ENCODE peak calls at places on chromosomes 5 and 9, in ten cellular contexts. One of them, this sample, is unnamed.

GRCh38 chr9:137237759-137238726 is 3.0 kb upstream of the TUBB4B start:
- DNase-seq in fibroblast of mammary gland: no peak
- DNase-seq in tibial nerve: no peak
- DNase-seq in PC-3: peak; percentile 46
- DNase-seq in body of pancreas: peak; percentile 60
- DNase-seq in brain microvascular endothelial cell: no peak
- DNase-seq in uterus: no peak
- DNase-seq in lower lobe of right lung: no peak
- DNase-seq in SK-N-SH: no peak
- DNase-seq in coronary artery: no peak
- DNase-seq in this sample: no peak

GRCh38 chr9:96107436-96107835 is 194.5 kb downstream of the HSD17B3 start:
- DNase-seq in lower lobe of right lung: no peak
- DNase-seq in coronary artery: no peak
- DNase-seq in PC-3: no peak
- DNase-seq in fibroblast of mammary gland: no peak
- DNase-seq in uterus: no peak
- DNase-seq in body of pancreas: no peak
- DNase-seq in SK-N-SH: no peak
- DNase-seq in brain microvascular endothelial cell: no peak
- DNase-seq in tibial nerve: no peak
- DNase-seq in this sample: no peak

GRCh38 chr9:98968596-98969337 is 25.1 kb downstream of the COL15A1 start:
- DNase-seq in lower lobe of right lung: no peak
- DNase-seq in body of pancreas: no peak
- DNase-seq in uterus: no peak
- DNase-seq in fibroblast of mammary gland: no peak
- DNase-seq in coronary artery: no peak
- DNase-seq in brain microvascular endothelial cell: no peak
- DNase-seq in tibial nerve: no peak
- DNase-seq in PC-3: no peak
- DNase-seq in SK-N-SH: no peak
- DNase-seq in this sample: no peak

GRCh38 chr9:121945849-121946248 is 147.3 kb downstream of the TTLL11 start:
- DNase-seq in SK-N-SH: no peak
- DNase-seq in PC-3: peak; percentile 86
- DNase-seq in tibial nerve: no peak
- DNase-seq in fibroblast of mammary gland: peak; percentile 43
- DNase-seq in coronary artery: peak; percentile 14
- DNase-seq in lower lobe of right lung: no peak
- DNase-seq in brain microvascular endothelial cell: peak; percentile 10
- DNase-seq in uterus: no peak
- DNase-seq in body of pancreas: no peak
- DNase-seq in this sample: peak; percentile 16

GRCh38 chr9:120030847-120031246 is 549.1 kb downstream of the CDK5RAP2 start:
- DNase-seq in lower lobe of right lung: no peak
- DNase-seq in body of pancreas: no peak
- DNase-seq in SK-N-SH: peak; percentile 60
- DNase-seq in brain microvascular endothelial cell: no peak
- DNase-seq in coronary artery: no peak
- DNase-seq in fibroblast of mammary gland: no peak
- DNase-seq in PC-3: no peak
- DNase-seq in uterus: no peak
- DNase-seq in tibial nerve: no peak
- DNase-seq in this sample: no peak

GRCh38 chr9:72203205-72203803 is 54.1 kb downstream of the GDA start:
- DNase-seq in lower lobe of right lung: no peak
- DNase-seq in tibial nerve: no peak
- DNase-seq in fibroblast of mammary gland: peak; percentile 36
- DNase-seq in body of pancreas: peak; percentile 33
- DNase-seq in SK-N-SH: peak; percentile 31
- DNase-seq in brain microvascular endothelial cell: peak; percentile 25
- DNase-seq in PC-3: peak; percentile 56
- DNase-seq in uterus: no peak
- DNase-seq in coronary artery: no peak
- DNase-seq in this sample: peak; percentile 23

GRCh38 chr9:72365525-72366256 is 683 bp upstream of the ZFAND5 start:
- DNase-seq in fibroblast of mammary gland: peak; percentile 90
- DNase-seq in PC-3: peak; percentile 52
- DNase-seq in tibial nerve: peak; percentile 91
- DNase-seq in coronary artery: peak; percentile 98
- DNase-seq in SK-N-SH: peak; percentile 77
- DNase-seq in uterus: peak; percentile 81
- DNase-seq in body of pancreas: peak; percentile 91
- DNase-seq in lower lobe of right lung: peak; percentile 90
- DNase-seq in brain microvascular endothelial cell: peak; percentile 81
- DNase-seq in this sample: peak; percentile 92

GRCh38 chr5:178839319-178839704 is 20.4 kb upstream of the ZNF354B start:
- DNase-seq in fibroblast of mammary gland: peak; percentile 32
- DNase-seq in PC-3: peak; percentile 82
- DNase-seq in body of pancreas: peak; percentile 69
- DNase-seq in uterus: peak; percentile 23
- DNase-seq in SK-N-SH: peak; percentile 34
- DNase-seq in tibial nerve: peak; percentile 38
- DNase-seq in coronary artery: no peak
- DNase-seq in lower lobe of right lung: peak; percentile 77
- DNase-seq in brain microvascular endothelial cell: peak; percentile 41
- DNase-seq in this sample: no peak

GRCh38 chr9:112489876-112490661 is 3.4 kb downstream of the KIAA1958 start:
- DNase-seq in lower lobe of right lung: no peak
- DNase-seq in uterus: no peak
- DNase-seq in PC-3: no peak
- DNase-seq in tibial nerve: no peak
- DNase-seq in coronary artery: no peak
- DNase-seq in body of pancreas: no peak
- DNase-seq in SK-N-SH: peak; percentile 28
- DNase-seq in brain microvascular endothelial cell: no peak
- DNase-seq in fibroblast of mammary gland: no peak
- DNase-seq in this sample: no peak

GRCh38 chr9:112486221-112487007 is at the start of gene KIAA1958:
- DNase-seq in PC-3: peak; percentile 74
- DNase-seq in SK-N-SH: peak; percentile 96
- DNase-seq in brain microvascular endothelial cell: peak; percentile 41
- DNase-seq in tibial nerve: peak; percentile 9
- DNase-seq in body of pancreas: peak; percentile 90
- DNase-seq in fibroblast of mammary gland: peak; percentile 60
- DNase-seq in coronary artery: peak; percentile 82
- DNase-seq in lower lobe of right lung: peak; percentile 92
- DNase-seq in uterus: peak; percentile 74
- DNase-seq in this sample: peak; percentile 44

GRCh38 chr9:112489039-112489546 is 2.5 kb downstream of the KIAA1958 start:
- DNase-seq in lower lobe of right lung: no peak
- DNase-seq in PC-3: no peak
- DNase-seq in SK-N-SH: no peak
- DNase-seq in coronary artery: no peak
- DNase-seq in fibroblast of mammary gland: no peak
- DNase-seq in tibial nerve: no peak
- DNase-seq in body of pancreas: no peak
- DNase-seq in brain microvascular endothelial cell: no peak
- DNase-seq in uterus: no peak
- DNase-seq in this sample: no peak

GRCh38 chr9:112487008-112487798 is 576 bp downstream of the KIAA1958 start:
- DNase-seq in coronary artery: peak; percentile 77
- DNase-seq in SK-N-SH: peak; percentile 82
- DNase-seq in PC-3: peak; percentile 42
- DNase-seq in lower lobe of right lung: peak; percentile 85
- DNase-seq in tibial nerve: no peak
- DNase-seq in uterus: peak; percentile 52
- DNase-seq in body of pancreas: peak; percentile 64
- DNase-seq in fibroblast of mammary gland: peak; percentile 29
- DNase-seq in brain microvascular endothelial cell: peak; percentile 49
- DNase-seq in this sample: peak; percentile 36

DNA sequence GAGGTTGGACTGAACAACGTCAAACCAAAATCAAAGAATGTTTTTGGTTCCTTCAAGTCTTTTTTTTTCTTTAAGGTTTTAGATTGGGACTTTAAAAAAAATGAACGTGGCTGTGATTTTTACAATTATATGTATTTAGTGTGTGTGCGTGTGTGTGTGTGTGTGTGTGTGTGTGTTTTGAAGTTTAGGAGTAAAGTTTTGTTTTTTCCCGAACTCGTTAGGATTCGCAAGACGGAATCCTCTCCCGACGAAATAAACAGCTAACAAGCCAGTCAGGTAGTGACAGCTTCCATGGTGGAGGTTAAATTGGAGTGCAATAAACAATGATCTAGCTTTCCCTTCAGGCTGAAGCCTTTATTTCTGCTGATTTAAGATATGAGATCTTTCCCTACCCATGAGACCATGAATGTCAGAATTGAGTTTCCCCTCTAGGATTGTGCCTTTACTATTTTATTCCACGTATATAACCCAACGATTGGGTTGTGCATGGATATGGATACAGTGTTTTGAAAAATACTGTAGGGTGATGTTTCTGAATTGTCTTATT is 1.2 kb downstream of the KIAA1958 start:
- DNase-seq in PC-3: peak; percentile 5
- DNase-seq in coronary artery: no peak
- DNase-seq in brain microvascular endothelial cell: peak; percentile 2
- DNase-seq in fibroblast of mammary gland: no peak
- DNase-seq in uterus: no peak
- DNase-seq in lower lobe of right lung: no peak
- DNase-seq in tibial nerve: no peak
- DNase-seq in SK-N-SH: peak; percentile 35
- DNase-seq in body of pancreas: no peak
- DNase-seq in this sample: no peak
- H3K4me3 ChIP-seq in PC-3: peak overlapping the region; percentile 82
- H3K4me3 ChIP-seq in coronary artery: peak overlapping the region; percentile 82
- H3K4me3 ChIP-seq in brain microvascular endothelial cell: peak overlapping the region; percentile 70
- H3K4me3 ChIP-seq in fibroblast of mammary gland: peak overlapping the region; percentile 71
- H3K4me3 ChIP-seq in uterus: peak overlapping the region; percentile 99
- H3K4me3 ChIP-seq in lower lobe of right lung: peak overlapping the region; percentile 84
- H3K4me3 ChIP-seq in tibial nerve: peak overlapping the region; percentile 81
- H3K4me3 ChIP-seq in SK-N-SH: peak overlapping the region; percentile 81
- H3K4me3 ChIP-seq in body of pancreas: peak overlapping the region; percentile 96
- H3K4me3 ChIP-seq in this sample: peak overlapping the region; percentile 62

GRCh38 chr9:19101203-19101602 is 1.5 kb downstream of the HAUS6 start:
- DNase-seq in uterus: no peak
- DNase-seq in fibroblast of mammary gland: no peak
- DNase-seq in PC-3: no peak
- DNase-seq in SK-N-SH: no peak
- DNase-seq in coronary artery: no peak
- DNase-seq in tibial nerve: no peak
- DNase-seq in brain microvascular endothelial cell: no peak
- DNase-seq in lower lobe of right lung: no peak
- DNase-seq in body of pancreas: no peak
- DNase-seq in this sample: no peak

GRCh38 chr9:19102181-19102630 is 498 bp downstream of the HAUS6 start:
- DNase-seq in SK-N-SH: peak; percentile 60
- DNase-seq in lower lobe of right lung: peak; percentile 59
- DNase-seq in body of pancreas: no peak
- DNase-seq in tibial nerve: no peak
- DNase-seq in uterus: peak; percentile 46
- DNase-seq in fibroblast of mammary gland: no peak
- DNase-seq in coronary artery: no peak
- DNase-seq in brain microvascular endothelial cell: no peak
- DNase-seq in PC-3: peak; percentile 20
- DNase-seq in this sample: no peak

GRCh38 chr9:19108038-19108437 is 5.3 kb upstream of the HAUS6 start:
- DNase-seq in SK-N-SH: no peak
- DNase-seq in brain microvascular endothelial cell: no peak
- DNase-seq in fibroblast of mammary gland: no peak
- DNase-seq in PC-3: no peak
- DNase-seq in uterus: no peak
- DNase-seq in tibial nerve: no peak
- DNase-seq in body of pancreas: no peak
- DNase-seq in lower lobe of right lung: no peak
- DNase-seq in coronary artery: no peak
- DNase-seq in this sample: no peak

GRCh38 chr9:19104528-19105282 is 2.0 kb upstream of the HAUS6 start:
- DNase-seq in body of pancreas: no peak
- DNase-seq in brain microvascular endothelial cell: no peak
- DNase-seq in PC-3: no peak
- DNase-seq in SK-N-SH: no peak
- DNase-seq in uterus: no peak
- DNase-seq in lower lobe of right lung: no peak
- DNase-seq in tibial nerve: no peak
- DNase-seq in coronary artery: no peak
- DNase-seq in fibroblast of mammary gland: no peak
- DNase-seq in this sample: no peak

GRCh38 chr9:19102631-19103345 is at the start of gene HAUS6:
- DNase-seq in lower lobe of right lung: peak; percentile 98
- DNase-seq in fibroblast of mammary gland: peak; percentile 97
- DNase-seq in SK-N-SH: peak; percentile 91
- DNase-seq in tibial nerve: peak; percentile 92
- DNase-seq in body of pancreas: peak; percentile 96
- DNase-seq in coronary artery: peak; percentile 98
- DNase-seq in brain microvascular endothelial cell: peak; percentile 97
- DNase-seq in PC-3: peak; percentile 91
- DNase-seq in uterus: peak; percentile 96
- DNase-seq in this sample: peak; percentile 97
- TF ChIP-seq CTCF in lower lobe of right lung: peak; percentile 51
- TF ChIP-seq CTCF in fibroblast of mammary gland: peak; percentile 37
- TF ChIP-seq CTCF in SK-N-SH: no peak
- TF ChIP-seq CTCF in tibial nerve: peak; percentile 89
- TF ChIP-seq CTCF in body of pancreas: peak; percentile 82
- TF ChIP-seq CTCF in coronary artery: peak; percentile 44
- TF ChIP-seq CTCF in brain microvascular endothelial cell: peak; percentile 70
- TF ChIP-seq CTCF in PC-3: no peak
- TF ChIP-seq CTCF in uterus: peak; percentile 55
- TF ChIP-seq CTCF in this sample: peak; percentile 78

DNA sequence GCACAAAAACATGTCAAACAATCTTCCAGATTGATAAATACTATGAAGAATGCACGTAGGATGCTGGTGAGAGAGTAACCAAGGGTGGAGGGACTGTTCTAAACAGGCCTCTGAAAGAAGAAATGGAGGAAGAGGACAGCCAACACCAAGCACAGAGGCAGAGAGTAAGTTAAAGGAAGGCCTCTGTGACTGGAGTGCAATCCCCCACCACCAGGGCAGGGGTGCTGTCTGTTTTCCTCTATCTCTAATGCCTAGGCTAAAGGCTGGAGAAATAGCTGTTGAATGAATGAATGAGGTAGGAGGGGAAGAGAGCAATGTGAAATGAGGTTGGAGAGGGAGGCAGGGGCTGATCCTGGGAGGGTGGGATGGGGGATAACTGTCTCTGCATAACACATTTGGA is 88.9 kb downstream of the ANKRD55 start:
- DNase-seq in body of pancreas: no peak
- DNase-seq in uterus: no peak
- DNase-seq in lower lobe of right lung: no peak
- DNase-seq in SK-N-SH: no peak
- DNase-seq in coronary artery: no peak
- DNase-seq in tibial nerve: no peak
- DNase-seq in fibroblast of mammary gland: no peak
- DNase-seq in brain microvascular endothelial cell: no peak
- DNase-seq in PC-3: no peak
- DNase-seq in this sample: no peak
- H3K4me3 ChIP-seq in body of pancreas: no peak overlapping the region
- H3K4me3 ChIP-seq in uterus: no peak overlapping the region
- H3K4me3 ChIP-seq in lower lobe of right lung: no peak overlapping the region
- H3K4me3 ChIP-seq in SK-N-SH: no peak overlapping the region
- H3K4me3 ChIP-seq in coronary artery: no peak overlapping the region
- H3K4me3 ChIP-seq in tibial nerve: no peak overlapping the region
- H3K4me3 ChIP-seq in fibroblast of mammary gland: no peak overlapping the region
- H3K4me3 ChIP-seq in brain microvascular endothelial cell: no peak overlapping the region
- H3K4me3 ChIP-seq in PC-3: no peak overlapping the region
- H3K4me3 ChIP-seq in this sample: no peak overlapping the region

GRCh38 chr5:91223886-91224285 is 159.2 kb downstream of the ARRDC3 start:
- DNase-seq in uterus: no peak
- DNase-seq in tibial nerve: no peak
- DNase-seq in SK-N-SH: no peak
- DNase-seq in brain microvascular endothelial cell: no peak
- DNase-seq in lower lobe of right lung: no peak
- DNase-seq in PC-3: no peak
- DNase-seq in fibroblast of mammary gland: peak; percentile 70
- DNase-seq in body of pancreas: no peak
- DNase-seq in coronary artery: no peak
- DNase-seq in this sample: no peak

GRCh38 chr5:91229031-91229623 is 154.0 kb downstream of the ARRDC3 start:
- DNase-seq in tibial nerve: no peak
- DNase-seq in uterus: no peak
- DNase-seq in coronary artery: no peak
- DNase-seq in lower lobe of right lung: no peak
- DNase-seq in SK-N-SH: no peak
- DNase-seq in body of pancreas: no peak
- DNase-seq in fibroblast of mammary gland: no peak
- DNase-seq in PC-3: no peak
- DNase-seq in brain microvascular endothelial cell: no peak
- DNase-seq in this sample: peak; percentile 56

GRCh38 chr5:91224459-91224858 is 158.7 kb downstream of the ARRDC3 start:
- DNase-seq in SK-N-SH: no peak
- DNase-seq in brain microvascular endothelial cell: peak; percentile 34
- DNase-seq in PC-3: no peak
- DNase-seq in coronary artery: no peak
- DNase-seq in tibial nerve: no peak
- DNase-seq in lower lobe of right lung: no peak
- DNase-seq in uterus: no peak
- DNase-seq in body of pancreas: no peak
- DNase-seq in fibroblast of mammary gland: no peak
- DNase-seq in this sample: no peak

GRCh38 chr5:91224969-91225368 is 158.1 kb downstream of the ARRDC3 start:
- DNase-seq in PC-3: no peak
- DNase-seq in fibroblast of mammary gland: no peak
- DNase-seq in SK-N-SH: no peak
- DNase-seq in uterus: no peak
- DNase-seq in tibial nerve: no peak
- DNase-seq in lower lobe of right lung: no peak
- DNase-seq in coronary artery: no peak
- DNase-seq in brain microvascular endothelial cell: no peak
- DNase-seq in body of pancreas: no peak
- DNase-seq in this sample: no peak

DNA sequence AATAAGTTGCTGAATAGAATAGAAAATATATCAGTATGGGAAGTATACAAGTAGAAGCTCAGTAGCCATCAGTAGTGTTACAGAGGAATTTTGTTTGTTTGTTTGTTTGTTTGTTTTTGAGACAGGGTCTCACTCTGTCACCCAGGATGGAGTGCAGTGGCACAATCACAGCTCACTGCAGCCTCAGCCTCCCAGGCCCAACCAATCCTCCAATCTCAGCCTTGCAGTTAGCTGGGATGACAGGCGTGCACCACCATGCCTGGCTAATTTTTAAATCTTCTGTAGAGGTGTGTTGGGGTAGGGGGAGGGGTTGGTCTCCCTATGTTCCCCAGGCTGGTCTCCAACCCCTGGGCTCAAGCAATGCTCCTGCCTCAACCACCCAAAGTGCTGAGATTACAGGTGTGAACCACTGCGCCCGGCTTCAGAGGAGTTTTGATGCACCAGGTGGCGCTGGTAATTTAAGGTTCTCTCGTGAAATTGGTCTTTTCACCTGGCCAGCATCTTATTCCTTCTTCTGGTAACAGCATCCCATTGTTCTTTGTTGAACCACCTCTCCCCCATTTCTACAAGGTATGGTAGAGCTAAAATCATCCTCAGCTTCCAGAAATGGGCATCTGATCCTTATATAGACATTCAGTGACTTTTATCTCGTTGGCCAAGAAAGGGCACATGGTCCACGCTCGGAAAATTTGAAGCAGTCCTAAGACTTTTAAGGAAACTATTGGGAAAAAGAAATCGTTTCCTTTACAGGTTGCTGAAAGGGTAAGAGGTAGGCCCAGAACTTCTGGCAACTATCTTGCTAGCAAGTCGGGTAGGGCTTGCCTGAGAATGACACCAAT is 157.1 kb downstream of the ARRDC3 start:
- DNase-seq in coronary artery: no peak
- DNase-seq in lower lobe of right lung: peak; percentile 53
- DNase-seq in PC-3: peak; percentile 66
- DNase-seq in fibroblast of mammary gland: no peak
- DNase-seq in uterus: no peak
- DNase-seq in SK-N-SH: no peak
- DNase-seq in tibial nerve: no peak
- DNase-seq in brain microvascular endothelial cell: no peak
- DNase-seq in body of pancreas: peak; percentile 64
- DNase-seq in this sample: no peak
- TF ChIP-seq CTCF in coronary artery: no peak
- TF ChIP-seq CTCF in lower lobe of right lung: peak; percentile 51
- TF ChIP-seq CTCF in PC-3: peak; percentile 77
- TF ChIP-seq CTCF in fibroblast of mammary gland: no peak
- TF ChIP-seq CTCF in uterus: no peak
- TF ChIP-seq CTCF in SK-N-SH: peak; percentile 37
- TF ChIP-seq CTCF in tibial nerve: no peak
- TF ChIP-seq CTCF in brain microvascular endothelial cell: peak; percentile 60
- TF ChIP-seq CTCF in body of pancreas: peak; percentile 75
- TF ChIP-seq CTCF in this sample: no peak

This sample was measured in fibroblast of the aortic adventitia.